ENCODE peak calls at places on chromosomes 11 and 22, in seven cellular contexts. P is sigmoid colon; N is stimulated activated CD4-positive, alpha-beta T cell treated with anti-CD3 and anti-CD28 coated beads, TNF-alpha, amount 100 ng/mL, for 48 hours; S is PC-3; I is HL-60; Q is HuH-7.5; B is COR-L47. E is an unnamed sample.

GRCh38 chr11:3639841-3640240 is 2.0 kb downstream of the ART5 start:
- DNase-seq in Q (no peak), N (no peak), P (no peak), S (no peak), I (no peak), B (no peak), E (no peak)

GRCh38 chr11:16999116-16999515 is 15.1 kb downstream of the PLEKHA7 start:
- DNase-seq in I (no peak), B (no peak), P (no peak), S (no peak), Q (no peak), N (no peak), E (no peak)

GRCh38 chr11:44625759-44626523 is 60.5 kb downstream of the CD82 start:
- DNase-seq in N (no peak), Q (no peak), B (no peak), I (peak; percentile 86), S (no peak), P (peak; percentile 52), E (no peak)

GRCh38 chr22:49825436-49825835 is 2.2 kb downstream of the BRD1 start:
- DNase-seq in N (no peak), S (peak; percentile 49), B (peak; percentile 23), P (no peak), I (no peak), Q (no peak), E (no peak)

GRCh38 chr11:65865550-65866172 is 5.4 kb downstream of the MUS81 start:
- DNase-seq in I (no peak), B (no peak), Q (no peak), S (no peak), P (no peak), N (no peak), E (no peak)

GRCh38 chr22:48867891-48868290 is 959.8 kb downstream of the BRD1 start:
- DNase-seq in P (peak; percentile 28), Q (no peak), B (no peak), N (no peak), S (no peak), I (no peak), E (no peak)

GRCh38 chr11:72308226-72309073 is 64.5 kb upstream of the PHOX2A start:
- DNase-seq in I (no peak), S (peak; percentile 35), P (no peak), B (peak; percentile 98), Q (no peak), N (no peak), E (peak; percentile 66)

GRCh38 chr22:47125603-47126002 is 363.2 kb downstream of the TBC1D22A start:
- DNase-seq in N (no peak), S (no peak), Q (no peak), B (no peak), I (no peak), P (no peak), E (peak; percentile 33)

GRCh38 chr22:20863356-20863755 is 4.5 kb downstream of the SNAP29 start:
- DNase-seq in B (no peak), S (no peak), N (no peak), Q (no peak), P (no peak), I (no peak), E (no peak)

GRCh38 chr11:45859661-45860140 is 12.4 kb downstream of the CRY2 start:
- DNase-seq in Q (no peak), N (no peak), S (no peak), P (peak; percentile 99), B (peak; percentile 93), I (no peak), E (no peak)

E was measured in HEK293T.